ENCODE peak calls at places on chromosomes 11 and 22, in eight cellular contexts. One of them, this sample, is unnamed.

GRCh38 chr11:11577932-11578331 is 43.9 kb downstream of the GALNT18 start:
- DNase-seq in stomach: no peak
- DNase-seq in body of pancreas: no peak
- DNase-seq in esophagus squamous epithelium: no peak
- DNase-seq in IMR-90: no peak
- DNase-seq in heart left ventricle: no peak
- DNase-seq in breast epithelium: no peak
- DNase-seq in tibial nerve: no peak
- DNase-seq in this sample: no peak

GRCh38 chr11:98967005-98967404 is 53.7 kb upstream of the CNTN5 start:
- DNase-seq in stomach: no peak
- DNase-seq in body of pancreas: no peak
- DNase-seq in esophagus squamous epithelium: no peak
- DNase-seq in IMR-90: no peak
- DNase-seq in heart left ventricle: no peak
- DNase-seq in breast epithelium: no peak
- DNase-seq in tibial nerve: no peak
- DNase-seq in this sample: no peak

GRCh38 chr11:17221968-17222367 is 14.2 kb upstream of the PIK3C2A start:
- DNase-seq in stomach: no peak
- DNase-seq in body of pancreas: no peak
- DNase-seq in esophagus squamous epithelium: no peak
- DNase-seq in IMR-90: peak; percentile 66
- DNase-seq in heart left ventricle: no peak
- DNase-seq in breast epithelium: no peak
- DNase-seq in tibial nerve: no peak
- DNase-seq in this sample: no peak

GRCh38 chr11:82829101-82829500 is 71.1 kb downstream of the PRCP start:
- DNase-seq in stomach: no peak
- DNase-seq in body of pancreas: no peak
- DNase-seq in esophagus squamous epithelium: no peak
- DNase-seq in IMR-90: no peak
- DNase-seq in heart left ventricle: no peak
- DNase-seq in breast epithelium: no peak
- DNase-seq in tibial nerve: no peak
- DNase-seq in this sample: no peak

GRCh38 chr22:24284747-24285203 is 14.1 kb downstream of the SPECC1L start:
- DNase-seq in stomach: no peak
- DNase-seq in body of pancreas: no peak
- DNase-seq in esophagus squamous epithelium: no peak
- DNase-seq in IMR-90: peak; percentile 53
- DNase-seq in heart left ventricle: no peak
- DNase-seq in breast epithelium: no peak
- DNase-seq in tibial nerve: no peak
- DNase-seq in this sample: no peak

GRCh38 chr22:30290318-30290678 is 993 bp upstream of the CASTOR1 start:
- DNase-seq in stomach: no peak
- DNase-seq in body of pancreas: peak; percentile 21
- DNase-seq in esophagus squamous epithelium: no peak
- DNase-seq in IMR-90: peak; percentile 23
- DNase-seq in heart left ventricle: no peak
- DNase-seq in breast epithelium: no peak
- DNase-seq in tibial nerve: no peak
- DNase-seq in this sample: no peak

GRCh38 chr11:85889676-85890579 is 34.7 kb downstream of the CCDC83 start:
- DNase-seq in stomach: no peak
- DNase-seq in body of pancreas: no peak
- DNase-seq in esophagus squamous epithelium: no peak
- DNase-seq in IMR-90: peak; percentile 79
- DNase-seq in heart left ventricle: no peak
- DNase-seq in breast epithelium: no peak
- DNase-seq in tibial nerve: no peak
- DNase-seq in this sample: no peak

GRCh38 chr11:44112083-44112865 is 16.8 kb downstream of the EXT2 start:
- DNase-seq in stomach: no peak
- DNase-seq in body of pancreas: peak; percentile 20
- DNase-seq in esophagus squamous epithelium: no peak
- DNase-seq in IMR-90: peak; percentile 76
- DNase-seq in heart left ventricle: peak; percentile 47
- DNase-seq in breast epithelium: no peak
- DNase-seq in tibial nerve: no peak
- DNase-seq in this sample: no peak

GRCh38 chr11:69930081-69931059 is 111.2 kb upstream of the FGF3 start:
- DNase-seq in stomach: no peak
- DNase-seq in body of pancreas: no peak
- DNase-seq in esophagus squamous epithelium: no peak
- DNase-seq in IMR-90: no peak
- DNase-seq in heart left ventricle: peak; percentile 13
- DNase-seq in breast epithelium: peak; percentile 45
- DNase-seq in tibial nerve: no peak
- DNase-seq in this sample: peak; percentile 60

GRCh38 chr11:45409587-45409986 is 123.4 kb upstream of the SYT13 start:
- DNase-seq in stomach: no peak
- DNase-seq in body of pancreas: no peak
- DNase-seq in esophagus squamous epithelium: no peak
- DNase-seq in IMR-90: no peak
- DNase-seq in heart left ventricle: no peak
- DNase-seq in breast epithelium: no peak
- DNase-seq in tibial nerve: no peak
- DNase-seq in this sample: no peak

GRCh38 chr22:47674600-47674999 is 912.1 kb downstream of the TBC1D22A start:
- DNase-seq in stomach: no peak
- DNase-seq in body of pancreas: no peak
- DNase-seq in esophagus squamous epithelium: no peak
- DNase-seq in IMR-90: no peak
- DNase-seq in heart left ventricle: no peak
- DNase-seq in breast epithelium: no peak
- DNase-seq in tibial nerve: no peak
- DNase-seq in this sample: no peak
- H3K9me3 ChIP-seq in stomach: no peaks in the 10 kb centered on the region
- H3K9me3 ChIP-seq in body of pancreas: no peaks in the 10 kb centered on the region
- H3K9me3 ChIP-seq in esophagus squamous epithelium: no peaks in the 10 kb centered on the region
- H3K9me3 ChIP-seq in IMR-90: peaks cover 43% of the 10 kb centered on the region
- H3K9me3 ChIP-seq in heart left ventricle: no peaks in the 10 kb centered on the region
- H3K9me3 ChIP-seq in breast epithelium: no peaks in the 10 kb centered on the region
- H3K9me3 ChIP-seq in tibial nerve: no peaks in the 10 kb centered on the region
- H3K9me3 ChIP-seq in this sample: no peaks in the 10 kb centered on the region

DNA sequence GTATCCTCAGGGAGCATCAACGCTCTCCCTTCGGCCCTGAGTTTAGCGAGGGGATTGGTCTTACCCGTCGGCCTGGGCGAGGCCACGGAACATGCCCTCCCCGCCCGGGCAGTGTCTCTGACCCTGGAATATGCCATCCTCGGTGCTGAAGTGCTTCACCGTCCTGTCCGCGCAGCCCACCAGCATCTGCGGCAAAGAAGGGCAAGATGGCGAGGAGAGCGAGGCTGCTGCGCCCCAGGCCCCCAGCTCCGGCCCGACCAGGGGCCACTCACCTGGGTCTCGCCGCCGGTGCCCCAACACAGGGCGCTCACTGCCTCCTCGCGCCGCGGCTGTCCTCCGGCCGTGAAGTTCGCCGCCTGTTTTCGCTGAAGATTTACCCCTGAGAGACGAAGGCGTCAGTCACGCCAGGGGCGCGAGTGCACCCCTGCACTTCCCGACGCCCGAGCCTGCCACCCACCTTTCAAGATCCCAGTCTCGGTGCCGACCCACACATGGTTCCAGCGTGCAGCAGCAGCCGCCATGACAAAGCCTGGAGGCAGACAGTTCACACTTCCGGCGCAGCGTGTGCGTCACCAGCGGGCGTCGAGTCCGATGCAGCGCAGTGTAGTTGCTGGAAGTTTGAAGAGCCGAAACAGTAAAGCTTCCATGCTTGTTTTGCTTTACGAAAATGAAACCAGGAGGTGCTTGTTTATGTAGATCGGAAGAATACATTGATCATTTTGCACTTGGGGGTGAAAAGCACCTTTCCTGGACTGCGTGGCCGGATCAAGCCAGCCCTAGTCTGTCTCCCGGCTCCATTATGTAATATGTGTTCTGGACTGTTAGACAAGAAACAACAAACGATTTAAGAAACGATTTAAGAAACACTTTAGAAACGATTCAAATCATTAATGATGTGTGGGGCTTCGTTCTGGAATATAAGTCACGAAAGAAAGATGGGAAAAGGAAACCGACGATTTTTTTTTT is at the start of gene WDR74:
- DNase-seq in stomach: peak; percentile 93
- DNase-seq in body of pancreas: peak; percentile 95
- DNase-seq in esophagus squamous epithelium: peak; percentile 57
- DNase-seq in IMR-90: peak; percentile 92
- DNase-seq in heart left ventricle: peak; percentile 92
- DNase-seq in breast epithelium: peak; percentile 86
- DNase-seq in tibial nerve: peak; percentile 87
- DNase-seq in this sample: peak; percentile 100
- TF ChIP-seq POLR2A in stomach: peak; percentile 82
- TF ChIP-seq POLR2A in body of pancreas: peak; percentile 83
- TF ChIP-seq POLR2A in esophagus squamous epithelium: peak; percentile 94
- TF ChIP-seq POLR2A in IMR-90: peak; percentile 87
- TF ChIP-seq POLR2A in heart left ventricle: peak; percentile 73
- TF ChIP-seq POLR2A in breast epithelium: peak; percentile 85
- TF ChIP-seq POLR2A in tibial nerve: peak; percentile 92
- TF ChIP-seq POLR2A in this sample: peak; percentile 77

GRCh38 chr22:49305966-49306631 is 521.6 kb downstream of the BRD1 start:
- DNase-seq in stomach: peak; percentile 13
- DNase-seq in body of pancreas: no peak
- DNase-seq in esophagus squamous epithelium: no peak
- DNase-seq in IMR-90: no peak
- DNase-seq in heart left ventricle: peak; percentile 6
- DNase-seq in breast epithelium: peak; percentile 22
- DNase-seq in tibial nerve: no peak
- DNase-seq in this sample: peak; percentile 46
- H3K9me3 ChIP-seq in stomach: no peaks in the 10 kb centered on the region
- H3K9me3 ChIP-seq in body of pancreas: no peaks in the 10 kb centered on the region
- H3K9me3 ChIP-seq in esophagus squamous epithelium: no peaks in the 10 kb centered on the region
- H3K9me3 ChIP-seq in IMR-90: peaks cover 55% of the 10 kb centered on the region
- H3K9me3 ChIP-seq in heart left ventricle: no peaks in the 10 kb centered on the region
- H3K9me3 ChIP-seq in breast epithelium: no peaks in the 10 kb centered on the region
- H3K9me3 ChIP-seq in tibial nerve: no peaks in the 10 kb centered on the region
- H3K9me3 ChIP-seq in this sample: no peaks in the 10 kb centered on the region

GRCh38 chr11:65883058-65883761 is 3.6 kb downstream of the CTSW start:
- DNase-seq in stomach: no peak
- DNase-seq in body of pancreas: no peak
- DNase-seq in esophagus squamous epithelium: no peak
- DNase-seq in IMR-90: no peak
- DNase-seq in heart left ventricle: no peak
- DNase-seq in breast epithelium: no peak
- DNase-seq in tibial nerve: no peak
- DNase-seq in this sample: peak; percentile 71
- TF ChIP-seq POLR2A in stomach: no peak
- TF ChIP-seq POLR2A in body of pancreas: no peak
- TF ChIP-seq POLR2A in esophagus squamous epithelium: no peak
- TF ChIP-seq POLR2A in IMR-90: no peak
- TF ChIP-seq POLR2A in heart left ventricle: no peak
- TF ChIP-seq POLR2A in breast epithelium: no peak
- TF ChIP-seq POLR2A in tibial nerve: no peak
- TF ChIP-seq POLR2A in this sample: no peak

This sample was measured in spleen.